ENCODE peak calls at places on chromosome 16, in five cellular contexts. W, L, Y, J and B are unnamed samples.

GRCh38 chr16:56252835-56253234 is 61.5 kb downstream of the GNAO1 start:
- DNase-seq in W (no peak), L (no peak), Y (no peak), J (no peak), B (no peak)

GRCh38 chr16:88983157-88983556 is 6.2 kb upstream of the CBFA2T3 start:
- DNase-seq in W (no peak), L (no peak), Y (no peak), J (no peak), B (no peak)

GRCh38 chr16:66475232-66475631 is 48.1 kb downstream of the BEAN1 start:
- DNase-seq in W (peak; percentile 40), L (no peak), Y (no peak), J (no peak), B (no peak)

GRCh38 chr16:82152641-82153094 is 17.4 kb downstream of the MPHOSPH6 start:
- DNase-seq in W (peak; percentile 51), L (no peak), Y (no peak), J (no peak), B (no peak)

GRCh38 chr16:4613636-4614570 is 785 bp downstream of the UBALD1 start:
- DNase-seq in W (no peak), L (no peak), Y (no peak), J (no peak), B (no peak)

GRCh38 chr16:53804467-53804866 is 100.5 kb downstream of the FTO start:
- DNase-seq in W (no peak), L (no peak), Y (no peak), J (no peak), B (no peak)

GRCh38 chr16:78462261-78463208 is 363.1 kb downstream of the WWOX start:
- DNase-seq in W (no peak), L (no peak), Y (no peak), J (no peak), B (no peak)

GRCh38 chr16:23348579-23349469 is 46.7 kb downstream of the SCNN1B start:
- DNase-seq in W (no peak), L (no peak), Y (no peak), J (no peak), B (no peak)

GRCh38 chr16:67158637-67159600 is 790 bp downstream of the TRADD start:
- DNase-seq in W (no peak), L (no peak), Y (no peak), J (no peak), B (no peak)

GRCh38 chr16:76345093-76345735 is 68.0 kb downstream of the CNTNAP4 start:
- DNase-seq in W (no peak), L (no peak), Y (no peak), J (no peak), B (no peak)

GRCh38 chr16:72051818-72052217 is 2.5 kb upstream of the HP start:
- DNase-seq in W (no peak), L (no peak), Y (no peak), J (no peak), B (no peak)

GRCh38 chr16:2779151-2779920 is 2.3 kb upstream of the ELOB start:
- DNase-seq in W (no peak), L (no peak), Y (no peak), J (no peak), B (no peak)

GRCh38 chr16:57372372-57373116 is at the start of gene CX3CL1:
- DNase-seq in W (peak; percentile 88), L (no peak), Y (peak; percentile 64), J (no peak), B (no peak)

GRCh38 chr16:22727285-22728166 is 86.4 kb upstream of the HS3ST2 start:
- DNase-seq in W (no peak), L (no peak), Y (no peak), J (no peak), B (no peak)

GRCh38 chr16:89122322-89122831 is 28.7 kb downstream of the ACSF3 start:
- DNase-seq in W (no peak), L (no peak), Y (no peak), J (peak; percentile 51), B (peak; percentile 27)

GRCh38 chr16:85235988-85236831 is 123.9 kb upstream of the CIBAR2 start:
- DNase-seq in W (no peak), L (no peak), Y (no peak), J (no peak), B (no peak)

GRCh38 chr16:67667817-67668494 is 1.3 kb downstream of the C16orf86 start:
- DNase-seq in W (peak; percentile 89), L (peak; percentile 54), Y (peak; percentile 75), J (peak; percentile 67), B (no peak)

GRCh38 chr16:30004811-30005242 is 6.0 kb downstream of the DOC2A start:
- DNase-seq in W (no peak), L (no peak), Y (no peak), J (peak; percentile 34), B (no peak)

GRCh38 chr16:2473999-2474876 is 689 bp upstream of the TBC1D24 start:
- DNase-seq in W (peak; percentile 46), L (no peak), Y (peak; percentile 47), J (no peak), B (no peak)

GRCh38 chr16:89921131-89921698 is 1.9 kb upstream of the TUBB3 start:
- DNase-seq in W (no peak), L (no peak), Y (no peak), J (no peak), B (no peak)

GRCh38 chr16:28503470-28504259 is 3.0 kb downstream of the IL27 start:
- DNase-seq in W (no peak), L (no peak), Y (no peak), J (no peak), B (no peak)

GRCh38 chr16:67504190-67505021 is 21.1 kb upstream of the AGRP start:
- DNase-seq in W (no peak), L (no peak), Y (no peak), J (no peak), B (no peak)